ENCODE peak calls at places on chromosomes 4 and X, in seven cellular contexts. K is stimulated activated CD4-positive, alpha-beta T cell treated with anti-CD3 and anti-CD28 coated beads, TNF-alpha, amount 100 ng/mL, for 4 hours; J is SK-N-SH; M is skeletal muscle cell; Q is RCC 7860; C is upper lobe of left lung; Z is activated CD4-positive, alpha-beta T cell treated with anti-CD3 and anti-CD28 coated beads, Interleukin-2, amount 10 ng/mL, durations not matched to agents 7 days and 5 days. W is an unnamed sample.

GRCh38 chr4:57083107-57083506 is 27.1 kb downstream of the IGFBP7 start:
- DNase-seq in K (no peak), J (no peak), M (no peak), Q (no peak), C (no peak), Z (no peak), W (no peak)

GRCh38 chrX:69362354-69362753 is 141.8 kb upstream of the NALF2 start:
- DNase-seq in K (no peak), J (no peak), M (no peak), Q (no peak), C (no peak), Z (no peak), W (no peak)

GRCh38 chrX:128769511-128769910 is 717.3 kb upstream of the ACTRT1 start:
- DNase-seq in K (no peak), J (no peak), M (no peak), Q (no peak), C (no peak), Z (no peak), W (no peak)

GRCh38 chrX:21487832-21488231 is 113.6 kb downstream of the CNKSR2 start:
- DNase-seq in K (no peak), J (no peak), M (no peak), Q (no peak), C (no peak), Z (no peak), W (no peak)

GRCh38 chr4:166282081-166282770 is 409.2 kb downstream of the TLL1 start:
- DNase-seq in K (no peak), J (no peak), M (no peak), Q (no peak), C (no peak), Z (no peak), W (no peak)

GRCh38 chrX:44973420-44973932 is 100.5 kb downstream of the KDM6A start:
- DNase-seq in K (no peak), J (no peak), M (no peak), Q (no peak), C (no peak), Z (no peak), W (no peak)

GRCh38 chr4:71689822-71690221 is 94.1 kb downstream of the GC start:
- DNase-seq in K (no peak), J (no peak), M (no peak), Q (no peak), C (no peak), Z (no peak), W (no peak)

GRCh38 chrX:109927663-109928273 is 75.1 kb upstream of the TMEM164 start:
- DNase-seq in K (no peak), J (no peak), M (no peak), Q (no peak), C (no peak), Z (no peak), W (no peak)

GRCh38 chr4:80948161-80948560 is 82.3 kb upstream of the BMP3 start:
- DNase-seq in K (no peak), J (no peak), M (no peak), Q (no peak), C (no peak), Z (no peak), W (no peak)

GRCh38 chr4:73917081-73917501 is 47.9 kb downstream of the CXCL1 start:
- DNase-seq in K (no peak), J (no peak), M (peak; percentile 89), Q (peak; percentile 87), C (no peak), Z (no peak), W (no peak)

GRCh38 chr4:102420563-102421221 is 75.4 kb upstream of the SLC39A8 start:
- DNase-seq in K (no peak), J (no peak), M (no peak), Q (no peak), C (no peak), Z (no peak), W (peak; percentile 70)

GRCh38 chrX:2185341-2186082 is 315.3 kb downstream of the DHRSX start:
- DNase-seq in K (no peak), J (no peak), M (no peak), Q (no peak), C (no peak), Z (no peak), W (no peak)

GRCh38 chr4:80215449-80216052 is 18.2 kb downstream of the PRDM8 start:
- DNase-seq in K (no peak), J (no peak), M (no peak), Q (peak; percentile 47), C (no peak), Z (no peak), W (peak; percentile 41)

GRCh38 chr4:7192252-7193039 is at the start of gene SORCS2:
- DNase-seq in K (peak; percentile 28), J (peak; percentile 95), M (no peak), Q (peak; percentile 41), C (peak; percentile 94), Z (peak; percentile 36), W (no peak)

GRCh38 chr4:149825336-149825735 is 9.7 kb upstream of the IQCM start:
- DNase-seq in K (no peak), J (no peak), M (no peak), Q (peak; percentile 7), C (no peak), Z (no peak), W (no peak)

GRCh38 chrX:13120017-13120416 is 75.6 kb upstream of the FAM9C start:
- DNase-seq in K (no peak), J (no peak), M (no peak), Q (no peak), C (no peak), Z (no peak), W (no peak)

GRCh38 chr4:17941731-17942130 is 79.8 kb downstream of the LCORL start:
- DNase-seq in K (no peak), J (no peak), M (no peak), Q (no peak), C (no peak), Z (no peak), W (no peak)